ENCODE peak calls at places on chromosomes 1 and 21, in eight cellular contexts. H is fibroblast of lung; E is chondrocyte; V is A549; Y is HTR-8/SVneo; Z is activated CD4-positive, CD25-positive, alpha-beta regulatory T cell treated with anti-CD3 and anti-CD28 coated beads, Interleukin-2, amount 50 U/mL, for 16 hours; M is globus pallidus; P is H4. T is an unnamed sample.
A peak's percentile ranks its signal among the peaks of the same experiment; 100 is the strongest.

GRCh38 chr1:24122776-24123175 is 10.8 kb upstream of the MYOM3 start:
- DNase-seq in E (no peak), Z (no peak), V (no peak), M (no peak), H (no peak), P (no peak), Y (no peak), T (no peak)

GRCh38 chr1:41613646-41614592 is 129.4 kb upstream of the EDN2 start:
- DNase-seq in M (no peak), Y (no peak), V (no peak), P (no peak), H (peak; percentile 85), Z (no peak), E (no peak), T (no peak)

GRCh38 chr1:245086389-245086969 is 68.3 kb upstream of the KIF26B start:
- DNase-seq in Z (no peak), P (no peak), M (no peak), V (no peak), H (peak; percentile 61), Y (no peak), E (no peak), T (no peak)

GRCh38 chr21:46639489-46640386 is 4.3 kb downstream of the PRMT2 start:
- DNase-seq in H (peak; percentile 49), Y (peak; percentile 25), V (peak; percentile 20), M (peak; percentile 63), E (no peak), Z (no peak), P (no peak), T (no peak)

GRCh38 chr1:65065535-65066378 is 82.2 kb upstream of the AK4 start:
- DNase-seq in P (no peak), H (no peak), E (no peak), Z (no peak), M (peak; percentile 42), V (peak; percentile 12), Y (no peak), T (no peak)

GRCh38 chr1:65002508-65003315 is 36.4 kb upstream of the JAK1 start:
- DNase-seq in H (peak; percentile 85), P (peak; percentile 62), V (peak; percentile 63), M (peak; percentile 53), Z (peak; percentile 36), E (peak; percentile 83), Y (peak; percentile 48), T (peak; percentile 31)

GRCh38 chr1:91851130-91852010 is 34.6 kb downstream of the TGFBR3 start:
- DNase-seq in E (no peak), H (peak; percentile 96), P (peak; percentile 77), Y (no peak), V (peak; percentile 63), M (peak; percentile 36), Z (no peak), T (peak; percentile 34)

GRCh38 chr1:6426321-6426971 is 1.9 kb downstream of the ESPN start:
- DNase-seq in P (no peak), Z (no peak), H (no peak), E (peak; percentile 72), M (no peak), Y (no peak), V (no peak), T (no peak)

GRCh38 chr1:67687649-67688048 is 2.6 kb downstream of the GADD45A start:
- DNase-seq in P (no peak), H (peak; percentile 91), Y (no peak), Z (no peak), V (no peak), E (no peak), M (no peak), T (peak; percentile 52)

GRCh38 chr1:14888374-14888773 is 265.2 kb upstream of the TMEM51 start:
- DNase-seq in V (no peak), E (no peak), H (no peak), Y (no peak), Z (no peak), M (no peak), P (no peak), T (no peak)

GRCh38 chr1:17553970-17554369 is 14.5 kb downstream of the ARHGEF10L start:
- DNase-seq in H (peak; percentile 76), Z (no peak), P (peak; percentile 38), E (no peak), M (no peak), Y (peak; percentile 57), V (no peak), T (no peak)

GRCh38 chr1:14605945-14606344 is 7.5 kb downstream of the KAZN start:
- DNase-seq in P (no peak), Y (no peak), M (no peak), E (no peak), Z (no peak), V (no peak), H (no peak), T (no peak)

GRCh38 chr1:20087668-20088067 is 17.7 kb downstream of the PLA2G5 start:
- DNase-seq in Z (no peak), V (peak; percentile 16), H (no peak), Y (no peak), M (no peak), P (no peak), E (no peak), T (no peak)

GRCh38 chr1:155174334-155175280 is 958 bp downstream of the TRIM46 start:
- DNase-seq in Y (no peak), H (peak; percentile 34), Z (no peak), V (no peak), E (peak; percentile 71), M (no peak), P (no peak), T (no peak)

GRCh38 chr1:30533141-30533540 is 190.2 kb downstream of the MATN1 start:
- DNase-seq in Z (no peak), V (no peak), M (no peak), P (no peak), E (no peak), H (no peak), Y (no peak), T (no peak)

GRCh38 chr1:151790940-151791651 is 796 bp upstream of the TDRKH start:
- DNase-seq in Z (no peak), H (no peak), P (no peak), V (peak; percentile 74), M (no peak), Y (peak; percentile 34), E (no peak), T (no peak)

GRCh38 chr1:192983349-192983980 is 75.7 kb downstream of the UCHL5 start:
- DNase-seq in E (no peak), V (no peak), M (no peak), Z (no peak), P (no peak), Y (no peak), H (no peak), T (no peak)

GRCh38 chr1:87273291-87273690 is 55.4 kb upstream of the LMO4 start:
- DNase-seq in M (no peak), Y (no peak), E (no peak), H (no peak), V (no peak), Z (no peak), P (no peak), T (no peak)

GRCh38 chr1:90204780-90205179 is 209.9 kb downstream of the ZNF326 start:
- DNase-seq in Y (no peak), E (no peak), V (no peak), H (no peak), Z (no peak), M (no peak), P (no peak), T (no peak)

GRCh38 chr1:50968884-50969610 is 998 bp upstream of the CDKN2C start:
- DNase-seq in E (no peak), V (no peak), H (peak; percentile 17), P (peak; percentile 54), Y (no peak), Z (no peak), M (no peak), T (no peak)